ENCODE peak calls at places on chromosomes 2 and 18, in seven cellular contexts. O is mucosa of descending colon, T is neural crest cell, L is GM23248, G is Peyer's patch, I is AG04449, E is iris pigment epithelial cell. Q is an unnamed sample.

GRCh38 chr2:226652388-226652787 is 147.2 kb downstream of the IRS1 start:
- DNase-seq in I (peak), L (peak), O (no peak), G (no peak), E (peak), T (no peak), Q (no peak)

GRCh38 chr2:157480182-157480961 is 36.5 kb upstream of the CYTIP start:
- DNase-seq in T (no peak), O (peak), G (peak), E (peak), I (peak), L (peak), Q (no peak)

GRCh38 chr2:73939419-73939818 is 12.7 kb downstream of the DGUOK start:
- DNase-seq in I (no peak), G (no peak), O (no peak), E (peak), T (no peak), L (peak), Q (no peak)

GRCh38 chr2:217445726-217446125 is 557.1 kb downstream of the TNS1 start:
- DNase-seq in E (no peak), I (no peak), L (no peak), T (no peak), G (no peak), O (no peak), Q (no peak)

GRCh38 chr18:32208012-32208411 is 18.2 kb downstream of the MEP1B start:
- DNase-seq in G (no peak), O (peak), I (no peak), T (no peak), E (no peak), L (no peak), Q (no peak)

GRCh38 chr2:240840435-240841060 is 20.5 kb upstream of the KIF1A start:
- DNase-seq in I (no peak), G (no peak), O (peak), E (peak), T (peak), L (peak), Q (peak)

GRCh38 chr2:230891108-230891507 is 26.4 kb downstream of the ITM2C start:
- DNase-seq in E (no peak), O (no peak), G (peak), T (no peak), I (no peak), L (peak), Q (no peak)

GRCh38 chr2:99285521-99285920 is 15.5 kb downstream of the LYG1 start:
- DNase-seq in I (no peak), L (no peak), O (peak), T (no peak), E (no peak), G (no peak), Q (no peak)

GRCh38 chr2:152627010-152627957 is 90.0 kb downstream of the PRPF40A start:
- DNase-seq in L (peak), T (no peak), I (no peak), O (peak), G (no peak), E (peak), Q (no peak)

GRCh38 chr2:232532406-232532805 is 6.4 kb downstream of the CHRND start:
- DNase-seq in G (peak), O (no peak), T (no peak), L (no peak), I (no peak), E (no peak), Q (no peak)

GRCh38 chr18:58183226-58183625 is 139.2 kb downstream of the NEDD4L start:
- DNase-seq in I (no peak), T (no peak), E (no peak), L (no peak), O (no peak), G (no peak), Q (no peak)

GRCh38 chr2:62216616-62217015 is 20.7 kb downstream of the B3GNT2 start:
- DNase-seq in I (peak), E (peak), G (no peak), T (no peak), O (peak), L (peak), Q (no peak)

GRCh38 chr2:138997346-138997745 is 217.2 kb upstream of the NXPH2 start:
- DNase-seq in G (no peak), I (no peak), E (no peak), T (no peak), L (no peak), O (no peak), Q (no peak)

GRCh38 chr18:49279041-49279440 is 181.4 kb downstream of the DYM start:
- DNase-seq in G (no peak), T (no peak), E (no peak), O (no peak), I (no peak), L (no peak), Q (no peak)

GRCh38 chr2:21466528-21466927 is 342.8 kb downstream of the TDRD15 start:
- DNase-seq in L (no peak), G (no peak), O (no peak), T (no peak), E (peak), I (no peak), Q (no peak)

GRCh38 chr2:17791121-17791902 is 24.9 kb upstream of the MSGN1 start:
- DNase-seq in T (no peak), O (no peak), G (no peak), I (peak), L (peak), E (peak), Q (no peak)

GRCh38 chr2:63488118-63488713 is 100.1 kb downstream of the WDPCP start:
- DNase-seq in E (peak), L (peak), T (no peak), G (no peak), I (no peak), O (peak), Q (peak)

GRCh38 chr2:158776236-158776635 is 18.9 kb upstream of the DAPL1 start:
- DNase-seq in G (no peak), I (no peak), E (no peak), L (no peak), O (no peak), T (no peak), Q (no peak)

GRCh38 chr2:15059870-15060617 is 427.5 kb downstream of the LRATD1 start:
- DNase-seq in L (no peak), G (no peak), T (no peak), I (no peak), O (no peak), E (no peak), Q (no peak)

GRCh38 chr2:36352711-36353110 is 2.9 kb upstream of the CRIM1 start:
- DNase-seq in L (peak), I (no peak), O (no peak), G (no peak), E (peak), T (no peak), Q (no peak)

GRCh38 chr2:109280804-109281203 is 151.8 kb downstream of the SH3RF3 start:
- DNase-seq in L (no peak), E (no peak), G (no peak), I (no peak), O (no peak), T (no peak), Q (no peak)

GRCh38 chr2:2743164-2743571 is 412.1 kb upstream of the MYT1L start:
- DNase-seq in E (peak), G (no peak), T (no peak), I (no peak), O (peak), L (peak), Q (no peak)

GRCh38 chr2:231563378-231563961 is 29.2 kb upstream of the TEX44 start:
- DNase-seq in I (no peak), O (peak), T (peak), E (peak), G (no peak), L (peak), Q (peak)

GRCh38 chr2:199458017-199458805 is 472 bp upstream of the SATB2 start:
- DNase-seq in I (no peak), T (peak), G (peak), E (peak), O (peak), L (peak), Q (no peak)